ENCODE peak calls at places on chromosomes 13 and 19, in six cellular contexts. P, Z, G, F, J and K are unnamed samples.

GRCh38 chr13:50521750-50522149 is 321.7 kb downstream of the DLEU7 start:
- DNase-seq in P (no peak), Z (no peak), G (peak; percentile 30), F (no peak), J (no peak), K (peak; percentile 27)

GRCh38 chr13:80469841-80470378 is 129.0 kb upstream of the SPRY2 start:
- DNase-seq in P (no peak), Z (no peak), G (peak; percentile 31), F (peak; percentile 17), J (no peak), K (no peak)

GRCh38 chr19:281992-282391 is 9.2 kb downstream of the PLPP2 start:
- DNase-seq in P (no peak), Z (no peak), G (no peak), F (no peak), J (no peak), K (no peak)

GRCh38 chr13:33968520-33969507 is 150.9 kb downstream of the RFC3 start:
- DNase-seq in P (no peak), Z (no peak), G (no peak), F (no peak), J (no peak), K (no peak)

GRCh38 chr13:108667205-108667604 is 37.8 kb downstream of the MYO16 start:
- DNase-seq in P (no peak), Z (no peak), G (no peak), F (no peak), J (no peak), K (no peak)

GRCh38 chr19:18291019-18291524 is 9.7 kb upstream of the JUND start:
- DNase-seq in P (no peak), Z (no peak), G (no peak), F (peak; percentile 34), J (peak; percentile 26), K (no peak)

GRCh38 chr19:35179830-35180229 is 25.3 kb downstream of the FXYD5 start:
- DNase-seq in P (no peak), Z (no peak), G (no peak), F (no peak), J (no peak), K (no peak)

GRCh38 chr19:1490020-1490310 is 185 bp downstream of the PCSK4 start:
- DNase-seq in P (no peak), Z (no peak), G (no peak), F (no peak), J (no peak), K (no peak)

GRCh38 chr13:76512676-76513277 is 373.4 kb downstream of the KCTD12 start:
- DNase-seq in P (no peak), Z (no peak), G (peak; percentile 97), F (no peak), J (no peak), K (peak; percentile 82)

GRCh38 chr13:65600702-65601101 is 1629.4 kb downstream of the PCDH9 start:
- DNase-seq in P (no peak), Z (no peak), G (peak; percentile 78), F (no peak), J (no peak), K (no peak)

GRCh38 chr13:110971486-110971885 is 56.6 kb upstream of the ANKRD10 start:
- DNase-seq in P (no peak), Z (no peak), G (no peak), F (no peak), J (no peak), K (no peak)

GRCh38 chr19:4015705-4016402 is 8.3 kb downstream of the PIAS4 start:
- DNase-seq in P (no peak), Z (no peak), G (no peak), F (no peak), J (no peak), K (no peak)

GRCh38 chr13:31913459-31913858 is 118.1 kb upstream of the FRY start:
- DNase-seq in P (no peak), Z (no peak), G (no peak), F (no peak), J (no peak), K (peak; percentile 14)

GRCh38 chr13:109357751-109358150 is 428.6 kb downstream of the IRS2 start:
- DNase-seq in P (no peak), Z (no peak), G (peak; percentile 74), F (no peak), J (no peak), K (no peak)

GRCh38 chr19:13169769-13170168 is 19.6 kb downstream of the IER2 start:
- DNase-seq in P (no peak), Z (no peak), G (peak; percentile 65), F (peak; percentile 52), J (no peak), K (no peak)

GRCh38 chr19:5588441-5588840 is 20.7 kb upstream of the TINCR start:
- DNase-seq in P (no peak), Z (no peak), G (no peak), F (no peak), J (no peak), K (no peak)

GRCh38 chr13:39688699-39689405 is 33.4 kb downstream of the COG6 start:
- DNase-seq in P (no peak), Z (no peak), G (peak; percentile 54), F (no peak), J (peak; percentile 29), K (no peak)

GRCh38 chr19:14516048-14516534 is 2.1 kb downstream of the DNAJB1 start:
- DNase-seq in P (no peak), Z (no peak), G (no peak), F (peak; percentile 70), J (no peak), K (no peak)
- TF ChIP-seq CTCF in P (no peak), Z (no peak), G (no peak), F (no peak), J (no peak), K (no peak)

GRCh38 chr13:20702945-20703784 is at the start of gene IL17D:
- DNase-seq in P (no peak), Z (peak; percentile 47), G (no peak), F (peak; percentile 37), J (peak; percentile 55), K (no peak)

GRCh38 chr13:20702530-20702929 is 969 bp upstream of the IL17D start:
- DNase-seq in P (no peak), Z (no peak), G (peak; percentile 28), F (peak; percentile 33), J (no peak), K (no peak)

GRCh38 chr13:20704459-20705069 is 1.1 kb downstream of the IL17D start:
- DNase-seq in P (no peak), Z (no peak), G (no peak), F (no peak), J (no peak), K (no peak)

GRCh38 chr13:20706661-20707060 is 3.2 kb downstream of the IL17D start:
- DNase-seq in P (no peak), Z (no peak), G (no peak), F (no peak), J (no peak), K (no peak)

GRCh38 chr13:20703785-20704458 is 423 bp downstream of the IL17D start:
- DNase-seq in P (peak; percentile 15), Z (peak; percentile 76), G (peak; percentile 82), F (peak; percentile 86), J (peak; percentile 91), K (no peak)
- TF ChIP-seq CTCF in P (peak; percentile 25), Z (peak; percentile 31), G (peak; percentile 84), F (peak; percentile 55), J (peak; percentile 65), K (peak; percentile 41)

GRCh38 chr13:73833331-73834070 is 300.7 kb downstream of the KLF12 start:
- DNase-seq in P (no peak), Z (no peak), G (peak; percentile 65), F (no peak), J (no peak), K (no peak)

GRCh38 chr13:73832203-73832602 is 302.0 kb downstream of the KLF12 start:
- DNase-seq in P (no peak), Z (no peak), G (no peak), F (no peak), J (no peak), K (no peak)

GRCh38 chr13:73837147-73837546 is 297.1 kb downstream of the KLF12 start:
- DNase-seq in P (no peak), Z (no peak), G (no peak), F (no peak), J (no peak), K (no peak)

DNA sequence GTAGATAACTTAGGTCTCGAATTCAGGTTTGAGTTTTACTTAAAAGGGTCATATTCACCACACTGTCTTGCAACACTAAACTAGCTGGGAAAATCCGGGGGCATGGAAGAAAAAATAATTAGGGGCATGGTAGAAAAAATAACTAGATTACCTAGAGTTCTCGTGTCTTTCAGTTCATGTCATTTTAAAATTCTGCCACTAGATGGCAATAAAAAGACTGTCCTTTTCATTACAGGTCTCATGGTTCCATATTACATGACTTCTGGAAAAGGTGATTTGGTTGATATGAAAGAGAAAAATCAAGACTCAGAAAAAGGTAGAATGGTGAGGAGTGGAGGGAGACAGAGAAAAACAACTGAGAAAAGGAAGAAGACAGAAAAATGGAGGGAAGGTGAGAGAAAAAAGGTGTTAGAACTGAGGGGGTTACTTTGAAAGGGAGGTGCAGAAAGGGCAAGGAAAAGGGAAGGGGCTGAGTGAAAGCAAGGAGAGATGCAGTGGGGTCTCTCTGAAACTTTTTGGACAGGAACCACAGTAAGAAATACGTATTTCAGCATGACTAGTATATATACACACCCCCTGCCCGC is 299.0 kb downstream of the KLF12 start:
- DNase-seq in P (no peak), Z (no peak), G (peak; percentile 56), F (no peak), J (peak; percentile 52), K (no peak)
- TF ChIP-seq CTCF in P (peak; percentile 65), Z (peak; percentile 90), G (peak; percentile 63), F (peak; percentile 20), J (peak; percentile 37), K (peak; percentile 45)

GRCh38 chr13:113953561-113953960 is 20.3 kb downstream of the C13orf46 start:
- DNase-seq in P (no peak), Z (no peak), G (no peak), F (no peak), J (no peak), K (no peak)
- TF ChIP-seq CTCF in P (no peak), Z (no peak), G (no peak), F (no peak), J (no peak), K (no peak)

DNA sequence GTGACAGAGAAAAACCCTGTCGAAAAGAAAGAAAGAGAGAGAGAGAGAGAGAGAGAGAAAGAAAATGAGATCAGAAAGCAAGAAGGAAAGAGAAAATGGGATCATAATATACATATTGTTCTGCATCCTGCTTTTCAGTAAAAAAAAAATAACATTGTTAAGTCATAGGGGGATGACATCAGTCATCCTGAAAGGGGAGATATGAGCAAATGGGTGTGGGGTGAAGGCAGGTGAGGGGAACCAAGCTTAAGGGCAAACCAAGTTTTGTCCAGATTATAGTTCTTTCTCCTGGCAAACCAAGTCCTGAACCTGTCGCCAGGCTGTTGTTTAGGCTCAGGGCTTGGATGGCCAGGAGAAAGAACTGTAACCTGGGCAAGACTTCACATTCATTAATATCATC is 92.6 kb upstream of the TMTC4 start:
- DNase-seq in P (no peak), Z (no peak), G (no peak), F (no peak), J (no peak), K (no peak)
- TF ChIP-seq CTCF in P (no peak), Z (no peak), G (no peak), F (no peak), J (no peak), K (no peak)